ENCODE peak calls at places on chromosomes 16 and 17, in four cellular contexts. C, M, F and E are unnamed samples. For H3K9me3, the result is how much of the 10 kb centered on the place peaks cover.

GRCh38 chr16:48617711-48618148 is 7.8 kb upstream of the N4BP1 start:
- DNase-seq in C (peak), M (no peak), F (no peak), E (no peak)

GRCh38 chr17:55931448-55931847 is 180.6 kb downstream of the PCTP start:
- DNase-seq in C (no peak), M (no peak), F (no peak), E (no peak)

GRCh38 chr16:17512636-17513220 is 42.0 kb upstream of the XYLT1 start:
- DNase-seq in C (peak), M (no peak), F (no peak), E (no peak)

GRCh38 chr17:80428796-80429195 is 13.8 kb downstream of the ENDOV start:
- DNase-seq in C (no peak), M (no peak), F (no peak), E (no peak)

GRCh38 chr16:79283578-79283977 is 317.0 kb downstream of the MAF start:
- DNase-seq in C (no peak), M (no peak), F (no peak), E (no peak)

GRCh38 chr16:67445441-67445912 is 14.6 kb downstream of the HSD11B2 start:
- DNase-seq in C (no peak), M (no peak), F (no peak), E (no peak)

GRCh38 chr17:46925185-46925858 is 2.4 kb downstream of the GOSR2 start:
- DNase-seq in C (peak), M (no peak), F (no peak), E (no peak)

GRCh38 chr17:81457917-81458555 is 54.6 kb downstream of the ACTG1 start:
- DNase-seq in C (no peak), M (no peak), F (no peak), E (no peak)

GRCh38 chr17:44353656-44354331 is 8.7 kb downstream of the GRN start:
- DNase-seq in C (no peak), M (no peak), F (no peak), E (no peak)

GRCh38 chr17:48878920-48879898 is 13.4 kb upstream of the ATP5MC1 start:
- DNase-seq in C (peak), M (no peak), F (peak), E (peak)

GRCh38 chr17:42438600-42439567 is 15.8 kb upstream of the CAVIN1 start:
- DNase-seq in C (peak), M (no peak), F (peak), E (no peak)

GRCh38 chr17:70454377-70454776 is 285.0 kb downstream of the KCNJ2 start:
- DNase-seq in C (no peak), M (no peak), F (no peak), E (no peak)
- H3K9me3 ChIP-seq in C (under half), M (under half), F (under half), E (under half)

DNA sequence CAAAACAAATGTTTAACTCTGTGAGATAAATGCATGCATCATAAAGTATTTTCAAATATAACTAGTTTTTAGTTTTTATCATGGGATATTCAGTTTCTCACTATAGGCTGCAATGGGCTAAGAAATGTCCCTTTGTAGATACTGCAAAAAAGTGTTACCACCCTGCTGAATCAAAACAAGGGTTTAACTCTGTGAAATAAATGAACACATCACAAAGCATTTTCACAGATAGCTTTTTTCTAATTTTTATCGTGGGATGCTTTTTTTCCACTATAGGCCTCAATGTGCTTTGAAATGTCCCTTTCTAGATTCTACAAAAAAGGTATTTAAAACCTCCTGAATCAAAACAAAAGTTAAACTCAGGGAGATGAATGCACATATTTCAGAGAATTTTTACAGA is 541.1 kb downstream of the KCNJ18 start:
- DNase-seq in C (no peak), M (no peak), F (no peak), E (no peak)
- H3K9me3 ChIP-seq in C (under half), M (under half), F (under half), E (under half)

GRCh38 chr16:35748621-35749252 is 2289.3 kb downstream of the TP53TG3F start:
- DNase-seq in C (no peak), M (no peak), F (no peak), E (no peak)

GRCh38 chr16:35751191-35751941 is 2292.0 kb downstream of the TP53TG3F start:
- DNase-seq in C (no peak), M (no peak), F (no peak), E (no peak)

GRCh38 chr16:35750701-35751104 is 2291.3 kb downstream of the TP53TG3F start:
- DNase-seq in C (no peak), M (no peak), F (no peak), E (no peak)

GRCh38 chr16:35749253-35750141 is 2290.1 kb downstream of the TP53TG3F start:
- DNase-seq in C (no peak), M (no peak), F (no peak), E (no peak)

GRCh38 chr16:35750157-35750689 is 2290.8 kb downstream of the TP53TG3F start:
- DNase-seq in C (no peak), M (no peak), F (no peak), E (no peak)
- H3K9me3 ChIP-seq in C (under half), M (under half), F (under half), E (under half)

GRCh38 chr16:3388325-3388724 is 12.5 kb downstream of the ZSCAN32 start:
- DNase-seq in C (no peak), M (no peak), F (no peak), E (no peak)
- H3K9me3 ChIP-seq in C (half or more), M (half or more), F (under half), E (under half)

GRCh38 chr16:88289001-88289400 is 93.8 kb upstream of the ZNF469 start:
- DNase-seq in C (no peak), M (no peak), F (no peak), E (no peak)

GRCh38 chr16:88287219-88287618 is 95.5 kb upstream of the ZNF469 start:
- DNase-seq in C (no peak), M (no peak), F (no peak), E (no peak)

GRCh38 chr16:88286301-88286923 is 96.3 kb upstream of the ZNF469 start:
- DNase-seq in C (no peak), M (no peak), F (no peak), E (no peak)

GRCh38 chr16:88289549-88290344 is 93.0 kb upstream of the ZNF469 start:
- DNase-seq in C (peak), M (no peak), F (no peak), E (no peak)

DNA sequence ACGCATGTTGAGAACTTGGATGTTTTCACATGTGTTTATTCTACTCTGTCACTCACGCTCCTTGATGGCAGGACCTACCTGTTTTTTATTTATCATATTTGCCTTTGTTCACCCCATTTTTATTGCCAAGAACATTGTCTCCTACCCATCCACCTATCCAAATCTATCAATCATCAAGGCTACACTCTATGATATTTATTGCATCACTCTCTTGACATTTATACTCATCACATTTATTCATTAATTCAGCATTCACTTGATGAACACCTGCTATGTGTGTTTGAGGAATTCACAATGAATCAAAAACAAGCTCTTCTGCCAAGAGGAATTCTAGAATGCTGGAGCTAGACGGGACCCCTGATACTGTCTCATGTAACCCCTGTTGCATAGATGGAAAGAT is 94.5 kb upstream of the ZNF469 start:
- DNase-seq in C (no peak), M (no peak), F (no peak), E (no peak)
- H3K9me3 ChIP-seq in C (under half), M (under half), F (under half), E (under half)

GRCh38 chr16:35573407-35573806 is 2114.0 kb downstream of the TP53TG3F start:
- DNase-seq in C (no peak), M (no peak), F (no peak), E (no peak)
- H3K9me3 ChIP-seq in C (under half), M (under half), F (under half), E (under half)

GRCh38 chr17:70295329-70295728 is 126.0 kb downstream of the KCNJ2 start:
- DNase-seq in C (no peak), M (no peak), F (no peak), E (no peak)

GRCh38 chr17:70288540-70289290 is 119.4 kb downstream of the KCNJ2 start:
- DNase-seq in C (no peak), M (no peak), F (no peak), E (no peak)

GRCh38 chr17:70295732-70296131 is 126.4 kb downstream of the KCNJ2 start:
- DNase-seq in C (no peak), M (no peak), F (no peak), E (no peak)

GRCh38 chr17:70296456-70296855 is 127.1 kb downstream of the KCNJ2 start:
- DNase-seq in C (no peak), M (no peak), F (no peak), E (no peak)

DNA sequence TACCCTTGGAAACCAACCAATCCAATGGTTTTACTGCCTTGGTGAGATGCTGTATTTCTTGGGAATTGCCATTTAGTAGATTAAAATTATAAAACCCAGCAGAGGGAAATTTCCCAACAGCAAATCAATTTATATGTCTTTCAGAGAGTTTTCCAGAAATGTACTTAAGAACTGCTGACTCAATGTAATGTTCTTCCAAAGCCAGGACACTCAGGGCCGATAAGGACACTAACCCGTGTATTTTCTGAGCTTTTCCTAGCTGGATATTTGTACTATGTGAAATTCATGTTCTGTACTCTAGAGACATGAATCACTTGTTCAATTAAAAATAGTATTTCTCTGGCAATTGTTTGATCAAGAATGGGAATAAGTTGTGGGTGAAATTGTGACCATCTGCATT is 121.4 kb downstream of the KCNJ2 start:
- DNase-seq in C (no peak), M (no peak), F (no peak), E (no peak)
- H3K9me3 ChIP-seq in C (under half), M (under half), F (under half), E (under half)

DNA sequence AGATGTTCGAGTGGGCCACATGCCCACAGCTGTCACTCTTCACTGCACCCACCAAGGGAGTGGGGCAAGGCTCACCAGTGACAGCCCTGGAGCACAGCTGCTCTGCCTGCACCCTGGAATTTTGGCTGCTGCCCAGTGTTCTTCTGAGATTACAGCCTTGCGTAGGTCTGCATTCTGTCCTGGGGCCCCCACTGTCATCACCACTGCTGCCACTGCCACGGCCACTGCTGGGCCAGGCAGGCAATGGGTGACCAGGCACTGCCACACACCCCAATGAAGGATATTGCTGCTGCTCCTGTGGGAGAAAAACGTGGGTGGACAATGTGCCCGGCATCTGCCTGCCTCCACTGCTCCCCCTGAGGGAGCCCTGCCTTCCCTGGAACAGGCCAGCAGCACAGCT is 1717.0 kb downstream of the TP53TG3F start:
- DNase-seq in C (no peak), M (no peak), F (no peak), E (no peak)
- H3K9me3 ChIP-seq in C (under half), M (under half), F (under half), E (under half)